ENCODE peak calls at places on chromosomes 11 and 22, in four cellular contexts. B is EL; X is H54; D is stimulated activated CD4-positive, alpha-beta T cell treated with anti-CD3 and anti-CD28 coated beads, Interleukin-1b, Interleukin-23, amount 100 ng/mL, for 48 hours. E is an unnamed sample.

GRCh38 chr11:20026629-20027545 is 133.4 kb downstream of the DBX1 start:
- DNase-seq in B (no peak), X (no peak), D (no peak), E (no peak)

GRCh38 chr11:130216591-130217132 is 57.1 kb downstream of the ST14 start:
- DNase-seq in B (no peak), X (no peak), D (no peak), E (no peak)

GRCh38 chr11:67309661-67310061 is 6.3 kb downstream of the SSH3 start:
- DNase-seq in B (no peak), X (no peak), D (no peak), E (no peak)

GRCh38 chr11:83540112-83540675 is 254.0 kb upstream of the CCDC90B start:
- DNase-seq in B (no peak), X (no peak), D (no peak), E (no peak)

GRCh38 chr11:19905280-19905853 is 192.7 kb downstream of the NAV2 start:
- DNase-seq in B (peak; percentile 48), X (no peak), D (no peak), E (no peak)

GRCh38 chr22:45469573-45470383 is 32.9 kb upstream of the FBLN1 start:
- DNase-seq in B (peak; percentile 47), X (no peak), D (no peak), E (no peak)

GRCh38 chr22:37716708-37717107 is 19.9 kb downstream of the TRIOBP start:
- DNase-seq in B (peak; percentile 55), X (no peak), D (no peak), E (no peak)

GRCh38 chr22:19123936-19124335 is 1.7 kb upstream of the DGCR2 start:
- DNase-seq in B (no peak), X (no peak), D (no peak), E (no peak)

GRCh38 chr22:47406896-47407295 is 644.4 kb downstream of the TBC1D22A start:
- DNase-seq in B (no peak), X (no peak), D (no peak), E (no peak)

GRCh38 chr22:17152971-17153370 is 6.1 kb downstream of the HDHD5 start:
- DNase-seq in B (no peak), X (no peak), D (no peak), E (no peak)

GRCh38 chr11:75388386-75389275 is 10.7 kb upstream of the RPS3 start:
- DNase-seq in B (peak; percentile 78), X (peak; percentile 57), D (peak; percentile 74), E (peak; percentile 28)

GRCh38 chr22:32270641-32271369 is 15.7 kb upstream of the SLC5A4 start:
- DNase-seq in B (no peak), X (no peak), D (no peak), E (no peak)

GRCh38 chr22:47548953-47549740 is 786.7 kb downstream of the TBC1D22A start:
- DNase-seq in B (no peak), X (no peak), D (no peak), E (no peak)

GRCh38 chr11:94129505-94130335 is 1.1 kb downstream of the PANX1 start:
- DNase-seq in B (no peak), X (no peak), D (no peak), E (no peak)

GRCh38 chr11:76327756-76328388 is 53.1 kb downstream of the THAP12 start:
- DNase-seq in B (no peak), X (no peak), D (no peak), E (no peak)

GRCh38 chr22:50529416-50530279 is at the start of gene TYMP:
- DNase-seq in B (peak; percentile 70), X (no peak), D (peak; percentile 64), E (peak; percentile 51)

GRCh38 chr11:34063061-34063795 is 11.7 kb downstream of the CAPRIN1 start:
- DNase-seq in B (no peak), X (no peak), D (no peak), E (no peak)

GRCh38 chr11:63767415-63768231 is 952 bp downstream of the ZFTA start:
- DNase-seq in B (peak; percentile 87), X (peak; percentile 80), D (peak; percentile 23), E (peak; percentile 24)

GRCh38 chr11:116876656-116877055 is 39.2 kb upstream of the APOA1 start:
- DNase-seq in B (no peak), X (no peak), D (no peak), E (no peak)

E was measured in T-helper 22 cell.